ENCODE peak calls at places on chromosomes 7 and 10, in seven cellular contexts. Z is ascending aorta, H is AG10803, U is GM12865, S is psoas muscle, C is RWPE1, D is lung. T is an unnamed sample.

GRCh38 chr7:151088856-151089699 is 2.8 kb downstream of the AGAP3 start:
- DNase-seq in Z (peak; percentile 66), H (peak; percentile 69), U (no peak), S (peak; percentile 83), C (peak; percentile 21), D (peak; percentile 70), T (peak; percentile 57)

GRCh38 chr7:145481985-145482384 is 634.6 kb upstream of the CNTNAP2 start:
- DNase-seq in Z (no peak), H (no peak), U (no peak), S (no peak), C (no peak), D (no peak), T (no peak)

GRCh38 chr10:131387018-131387529 is 75.6 kb upstream of the TCERG1L start:
- DNase-seq in Z (no peak), H (no peak), U (no peak), S (no peak), C (no peak), D (no peak), T (no peak)

GRCh38 chr7:123867220-123867619 is 22.3 kb downstream of the HYAL4 start:
- DNase-seq in Z (no peak), H (no peak), U (no peak), S (no peak), C (no peak), D (no peak), T (no peak)

GRCh38 chr7:152459724-152460251 is 24.0 kb upstream of the KMT2C start:
- DNase-seq in Z (no peak), H (no peak), U (no peak), S (peak; percentile 61), C (no peak), D (no peak), T (no peak)

GRCh38 chr7:455110-455928 is 64.3 kb downstream of the PDGFA start:
- DNase-seq in Z (no peak), H (no peak), U (no peak), S (peak; percentile 70), C (peak; percentile 73), D (no peak), T (peak; percentile 31)

GRCh38 chr7:151248191-151249033 is at the start of gene SMARCD3:
- DNase-seq in Z (no peak), H (peak; percentile 53), U (no peak), S (peak; percentile 83), C (no peak), D (peak; percentile 62), T (no peak)

GRCh38 chr10:126225672-126226007 is 162.6 kb downstream of the ADAM12 start:
- DNase-seq in Z (no peak), H (no peak), U (no peak), S (no peak), C (no peak), D (no peak), T (no peak)

GRCh38 chr10:118792501-118792900 is 37.7 kb upstream of the CACUL1 start:
- DNase-seq in Z (peak; percentile 41), H (peak; percentile 69), U (no peak), S (no peak), C (no peak), D (peak; percentile 39), T (peak; percentile 15)

GRCh38 chr7:117873056-117873932 is at the start of gene CTTNBP2:
- DNase-seq in Z (no peak), H (peak; percentile 38), U (peak; percentile 8), S (peak; percentile 72), C (peak; percentile 15), D (peak; percentile 31), T (peak; percentile 25)

GRCh38 chr7:117873933-117874530 is 791 bp upstream of the CTTNBP2 start:
- DNase-seq in Z (no peak), H (no peak), U (no peak), S (no peak), C (no peak), D (no peak), T (no peak)

GRCh38 chr7:117871778-117872538 is 1.3 kb downstream of the CTTNBP2 start:
- DNase-seq in Z (no peak), H (no peak), U (no peak), S (peak; percentile 51), C (no peak), D (no peak), T (no peak)

GRCh38 chr7:117871401-117871777 is 1.9 kb downstream of the CTTNBP2 start:
- DNase-seq in Z (no peak), H (no peak), U (no peak), S (no peak), C (no peak), D (no peak), T (no peak)

DNA sequence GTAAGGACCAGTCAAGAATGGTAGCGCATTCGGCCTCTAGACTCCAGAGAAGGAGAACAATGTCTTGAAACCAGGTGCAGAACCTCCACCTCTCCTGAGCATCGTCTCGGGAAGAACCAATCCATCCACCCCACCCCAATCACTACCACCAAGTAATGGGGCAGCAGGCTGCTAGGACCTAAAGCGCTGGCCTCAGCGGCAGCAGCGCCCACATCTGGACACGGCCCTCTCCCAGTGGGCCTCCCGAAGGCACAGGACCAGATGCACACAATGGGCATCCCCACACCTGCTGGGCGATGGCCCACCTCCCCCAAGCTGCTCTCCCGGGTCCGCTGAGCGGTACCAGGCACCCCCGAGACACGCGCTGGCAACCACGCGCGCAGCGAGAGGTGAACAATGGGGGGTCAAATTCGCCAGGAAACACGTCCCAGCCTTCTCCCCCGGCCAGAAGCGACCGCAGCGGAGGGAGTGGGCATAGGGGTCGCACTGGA is 631 bp downstream of the CTTNBP2 start:
- DNase-seq in Z (no peak), H (no peak), U (no peak), S (peak; percentile 51), C (no peak), D (no peak), T (peak; percentile 16)
- TF ChIP-seq CTCF in Z (no peak), H (no peak), U (no peak), S (no peak), C (no peak), D (no peak), T (no peak)

GRCh38 chr7:133641436-133641835 is 388.6 kb downstream of the EXOC4 start:
- DNase-seq in Z (no peak), H (no peak), U (no peak), S (no peak), C (no peak), D (no peak), T (no peak)
- TF ChIP-seq CTCF in Z (no peak), H (no peak), U (no peak), S (no peak), C (no peak), D (no peak), T (no peak)

GRCh38 chr10:21803374-21803773 is 200.2 kb downstream of the DNAJC1 start:
- DNase-seq in Z (no peak), H (no peak), U (no peak), S (no peak), C (no peak), D (no peak), T (no peak)

GRCh38 chr10:21797984-21798765 is 205.4 kb downstream of the DNAJC1 start:
- DNase-seq in Z (no peak), H (no peak), U (no peak), S (no peak), C (no peak), D (no peak), T (no peak)

GRCh38 chr10:21801609-21802008 is 201.9 kb downstream of the DNAJC1 start:
- DNase-seq in Z (no peak), H (no peak), U (no peak), S (no peak), C (no peak), D (no peak), T (no peak)

GRCh38 chr10:21797537-21797936 is 206.0 kb downstream of the DNAJC1 start:
- DNase-seq in Z (no peak), H (no peak), U (no peak), S (no peak), C (no peak), D (no peak), T (no peak)
- TF ChIP-seq CTCF in Z (no peak), H (no peak), U (no peak), S (no peak), C (no peak), D (no peak), T (no peak)

DNA sequence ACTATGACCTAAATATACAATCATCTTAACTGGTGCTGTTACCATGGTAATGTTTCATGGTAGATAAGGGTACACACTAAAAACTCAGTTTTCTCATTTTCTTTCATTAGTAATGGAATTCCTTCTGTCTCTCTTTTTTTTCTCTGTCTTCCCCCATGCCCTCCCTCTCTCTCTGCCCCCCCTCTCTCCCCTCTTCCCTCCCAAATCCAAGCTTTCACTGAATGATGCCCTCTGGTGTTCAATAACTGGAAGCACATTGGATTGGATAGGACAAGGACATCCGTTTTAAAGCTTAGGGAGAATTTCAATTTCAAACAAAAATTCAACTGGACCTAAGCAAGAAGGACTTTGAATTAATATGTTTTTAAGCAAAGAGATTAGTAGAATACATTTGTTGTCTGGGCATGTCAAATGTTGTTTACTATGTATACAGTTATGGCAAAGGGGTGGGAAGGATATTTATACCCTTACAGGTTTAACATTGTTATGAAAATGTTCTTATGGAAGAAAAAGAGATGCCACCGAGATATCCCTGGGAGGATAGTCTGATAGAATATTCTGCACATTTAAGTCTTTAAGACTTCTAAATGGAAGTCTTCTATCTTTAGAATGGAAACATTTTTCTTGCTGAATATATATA is 6.1 kb downstream of the CHRM2 start:
- DNase-seq in Z (no peak), H (peak; percentile 18), U (no peak), S (no peak), C (no peak), D (no peak), T (no peak)
- TF ChIP-seq CTCF in Z (no peak), H (peak; percentile 51), U (peak; percentile 25), S (no peak), C (peak; percentile 56), D (no peak), T (peak; percentile 21)

GRCh38 chr10:78071140-78071856 is 37.6 kb downstream of the RPS24 start:
- DNase-seq in Z (no peak), H (no peak), U (no peak), S (no peak), C (no peak), D (no peak), T (no peak)
- TF ChIP-seq CTCF in Z (no peak), H (no peak), U (no peak), S (no peak), C (no peak), D (no peak), T (no peak)

GRCh38 chr7:83036721-83037380 is 125.8 kb downstream of the PCLO start:
- DNase-seq in Z (no peak), H (no peak), U (no peak), S (no peak), C (no peak), D (no peak), T (no peak)
- TF ChIP-seq CTCF in Z (no peak), H (no peak), U (no peak), S (no peak), C (no peak), D (no peak), T (no peak)

GRCh38 chr10:67788028-67788886 is 49.7 kb downstream of the DNAJC12 start:
- DNase-seq in Z (no peak), H (no peak), U (peak; percentile 81), S (peak; percentile 87), C (peak; percentile 38), D (peak; percentile 51), T (peak; percentile 40)
- TF ChIP-seq CTCF in Z (no peak), H (peak; percentile 39), U (peak; percentile 82), S (peak; percentile 65), C (peak; percentile 23), D (no peak), T (no peak)